ENCODE peak calls at places on chromosomes 16 and 17, in nine cellular contexts. U is H7, K is pancreas, J is testis, E is esophagus squamous epithelium, D is H9, A is uterus, W is psoas muscle, B is MM.1S. X is an unnamed sample. For H3K27me3, the result is how much of the 10 kb centered on the place peaks cover.

GRCh38 chr17:17151541-17151940 is 54.6 kb downstream of the PLD6 start:
- DNase-seq in A (no peak), K (no peak), W (no peak), E (no peak), B (no peak), J (no peak), D (no peak), U (no peak), X (no peak)

GRCh38 chr17:45322168-45322567 is 5.3 kb upstream of the MAP3K14 start:
- DNase-seq in B (no peak), E (no peak), A (no peak), U (no peak), J (no peak), D (no peak), K (no peak), W (no peak), X (no peak)

GRCh38 chr17:50527155-50527762 is 5.3 kb upstream of the EPN3 start:
- DNase-seq in J (no peak), B (no peak), A (no peak), E (no peak), W (no peak), K (no peak), D (no peak), U (no peak), X (no peak)

GRCh38 chr17:40071720-40072480 is 9.1 kb downstream of the THRA start:
- DNase-seq in W (peak), D (peak), K (peak), U (peak), B (no peak), J (peak), A (peak), E (no peak), X (peak)

GRCh38 chr17:7825206-7825980 is 8.6 kb upstream of the KDM6B start:
- DNase-seq in B (no peak), J (no peak), A (no peak), K (no peak), D (peak), W (no peak), E (no peak), U (no peak), X (peak)

GRCh38 chr17:18961634-18962493 is 9.9 kb downstream of the SLC5A10 start:
- DNase-seq in K (peak), E (no peak), B (no peak), U (peak), A (no peak), W (peak), D (no peak), J (peak), X (no peak)

GRCh38 chr16:54589326-54589725 is 302.7 kb upstream of the IRX3 start:
- DNase-seq in E (no peak), W (no peak), A (no peak), U (no peak), K (no peak), J (no peak), B (no peak), D (no peak), X (no peak)

GRCh38 chr16:8137581-8137980 is 452.7 kb downstream of the TMEM114 start:
- DNase-seq in W (no peak), A (no peak), J (no peak), U (no peak), E (no peak), D (no peak), B (no peak), K (no peak), X (no peak)

GRCh38 chr17:17824119-17824779 is 12.5 kb downstream of the SREBF1 start:
- DNase-seq in K (peak), B (no peak), E (no peak), A (peak), J (no peak), W (no peak), D (no peak), U (peak), X (peak)

GRCh38 chr17:64209983-64210382 is 53.1 kb downstream of the TEX2 start:
- DNase-seq in E (no peak), K (no peak), J (no peak), W (no peak), A (no peak), D (peak), B (no peak), U (no peak), X (no peak)

GRCh38 chr17:34841467-34841866 is 119.8 kb downstream of the CCT6B start:
- DNase-seq in K (no peak), D (no peak), U (peak), A (no peak), W (no peak), B (no peak), J (no peak), E (no peak), X (no peak)

GRCh38 chr16:84198401-84198800 is 7.4 kb downstream of the ADAD2 start:
- DNase-seq in A (no peak), J (no peak), D (no peak), U (no peak), W (no peak), B (no peak), E (no peak), K (no peak), X (no peak)

GRCh38 chr17:27321372-27321771 is 27.5 kb downstream of the WSB1 start:
- DNase-seq in A (no peak), K (no peak), E (no peak), D (peak), B (no peak), W (no peak), J (no peak), U (no peak), X (no peak)

GRCh38 chr16:17273142-17273561 is 197.6 kb downstream of the XYLT1 start:
- DNase-seq in A (peak), E (no peak), J (no peak), U (no peak), D (no peak), K (no peak), W (no peak), B (no peak), X (peak)

GRCh38 chr17:82019905-82020873 is 2.5 kb downstream of the CENPX start:
- DNase-seq in B (peak), U (peak), J (peak), D (peak), A (no peak), K (no peak), W (peak), E (no peak), X (no peak)

GRCh38 chr17:29583324-29584248 is 5.9 kb downstream of the GIT1 start:
- DNase-seq in J (no peak), D (no peak), K (peak), U (no peak), E (no peak), W (peak), B (no peak), A (peak), X (peak)

GRCh38 chr16:85257483-85257882 is 145.2 kb upstream of the CIBAR2 start:
- DNase-seq in J (no peak), A (no peak), D (no peak), U (no peak), K (no peak), W (no peak), E (no peak), B (no peak), X (no peak)

GRCh38 chr17:2924211-2924610 is 128.0 kb downstream of the RAP1GAP2 start:
- DNase-seq in W (no peak), E (no peak), B (no peak), J (no peak), A (no peak), D (no peak), K (no peak), U (peak), X (no peak)
- H3K27me3 ChIP-seq in W (under half), E (under half), B (half or more), J (under half), A (under half), D (under half), K (under half), U (under half), X (under half)

GRCh38 chr16:20104563-20105183 is 31.0 kb upstream of the GPR139 start:
- DNase-seq in E (no peak), B (no peak), W (no peak), D (no peak), J (no peak), A (no peak), K (no peak), U (no peak), X (no peak)
- H3K27me3 ChIP-seq in E (under half), B (under half), W (under half), D (under half), J (under half), A (under half), K (under half), U (under half), X (under half)

GRCh38 chr16:53291757-53292392 is 142.4 kb upstream of the RBL2 start:
- DNase-seq in J (no peak), W (no peak), B (no peak), K (no peak), D (no peak), A (no peak), E (no peak), U (no peak), X (no peak)
- H3K27me3 ChIP-seq in J (under half), W (under half), B (under half), K (under half), D (under half), A (under half), E (under half), U (under half), X (under half)

GRCh38 chr17:48382989-48383388 is 47.0 kb downstream of the SKAP1 start:
- DNase-seq in E (no peak), K (no peak), B (no peak), A (no peak), J (no peak), U (no peak), D (no peak), W (no peak), X (no peak)

GRCh38 chr17:48388955-48389764 is 40.9 kb downstream of the SKAP1 start:
- DNase-seq in D (no peak), J (no peak), B (no peak), E (no peak), W (no peak), A (no peak), U (no peak), K (no peak), X (no peak)

GRCh38 chr17:48384164-48384563 is 45.9 kb downstream of the SKAP1 start:
- DNase-seq in U (no peak), J (no peak), A (no peak), K (no peak), D (no peak), E (no peak), B (no peak), W (no peak), X (no peak)

GRCh38 chr17:48389903-48390302 is 40.1 kb downstream of the SKAP1 start:
- DNase-seq in B (no peak), A (no peak), E (no peak), K (no peak), U (no peak), D (no peak), J (no peak), W (no peak), X (no peak)

GRCh38 chr17:48385303-48385702 is 44.7 kb downstream of the SKAP1 start:
- DNase-seq in U (no peak), K (no peak), D (no peak), J (no peak), E (no peak), W (no peak), A (no peak), B (no peak), X (no peak)
- H3K27me3 ChIP-seq in U (under half), K (under half), D (under half), J (under half), E (under half), W (under half), A (under half), B (under half), X (under half)

DNA sequence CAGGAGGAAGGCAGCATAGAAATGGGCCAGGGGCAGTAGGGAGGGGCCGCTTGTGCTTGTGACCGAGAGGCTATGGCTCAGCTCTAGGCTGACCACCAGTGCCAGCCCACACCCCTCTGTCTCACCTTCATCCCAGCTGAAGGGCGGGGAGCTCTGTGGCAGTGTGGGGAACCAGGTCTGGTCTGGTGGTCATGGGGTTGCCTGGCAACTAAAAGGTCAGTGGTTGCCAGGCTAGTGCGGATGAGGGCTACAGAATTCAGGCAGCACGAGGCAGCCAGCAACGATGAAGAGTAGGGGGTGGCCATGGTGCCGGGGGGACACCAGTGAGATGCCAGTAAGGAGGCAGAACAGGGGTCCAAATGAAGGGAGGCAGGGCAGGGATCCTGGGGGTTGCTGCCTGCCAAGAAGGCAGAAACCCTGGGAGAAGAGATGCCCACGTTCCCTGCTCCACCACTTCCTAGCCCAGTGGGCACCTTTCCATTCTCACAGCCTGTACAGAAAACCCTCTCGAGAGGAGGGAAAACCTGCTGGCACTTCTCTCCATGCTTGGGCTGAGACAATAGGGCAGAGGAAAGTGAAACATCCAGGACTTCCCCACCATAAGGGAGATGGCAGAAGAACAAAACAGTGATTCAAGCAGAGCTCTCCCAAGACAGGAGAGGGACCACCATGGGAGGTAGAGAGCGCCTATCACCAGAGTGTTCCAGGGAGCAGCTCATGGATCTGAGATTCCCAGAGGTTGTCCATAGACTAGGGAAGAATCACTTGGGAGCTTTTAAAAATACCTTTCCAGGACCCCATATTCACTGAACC is 39.7 kb downstream of the SRCIN1 start:
- DNase-seq in W (no peak), B (no peak), E (no peak), D (no peak), U (no peak), J (no peak), K (no peak), A (no peak), X (no peak)
- H3K27me3 ChIP-seq in W (under half), B (half or more), E (under half), D (half or more), U (half or more), J (under half), K (under half), A (under half), X (half or more)

GRCh38 chr17:79299349-79299748 is 224.7 kb downstream of the ENGASE start:
- DNase-seq in W (no peak), K (no peak), D (no peak), E (no peak), B (no peak), A (no peak), U (no peak), J (no peak), X (no peak)

GRCh38 chr17:79298801-79299200 is 224.2 kb downstream of the ENGASE start:
- DNase-seq in J (no peak), E (no peak), U (no peak), W (no peak), K (no peak), D (no peak), A (no peak), B (no peak), X (no peak)

GRCh38 chr17:79296290-79296689 is 221.7 kb downstream of the ENGASE start:
- DNase-seq in W (no peak), A (no peak), J (no peak), U (no peak), D (no peak), K (no peak), B (no peak), E (no peak), X (no peak)

GRCh38 chr17:79294459-79295071 is 219.9 kb downstream of the ENGASE start:
- DNase-seq in K (peak), B (peak), J (peak), W (peak), U (peak), E (no peak), A (peak), D (peak), X (peak)

DNA sequence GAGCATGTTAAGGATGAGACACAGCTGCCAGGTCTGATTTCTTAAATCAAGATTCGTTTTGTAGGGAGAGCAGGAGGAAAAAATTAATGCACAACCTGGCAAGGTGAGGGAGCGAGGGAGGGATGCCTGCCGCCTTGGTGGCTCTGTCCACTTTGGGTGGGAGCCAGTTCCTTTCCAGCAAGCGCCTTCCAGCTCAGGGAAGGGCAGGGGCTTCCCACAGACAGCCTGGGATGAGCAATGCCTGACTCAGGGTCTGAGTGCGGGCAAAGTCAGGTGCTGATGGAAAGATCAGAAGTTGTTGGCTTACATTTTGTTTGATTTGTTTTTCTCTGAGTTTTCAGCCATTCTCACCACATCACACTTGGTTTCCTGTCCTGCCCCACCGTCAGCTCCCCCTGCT is 220.7 kb downstream of the ENGASE start:
- DNase-seq in E (no peak), K (no peak), U (no peak), A (no peak), B (no peak), D (no peak), J (no peak), W (no peak), X (no peak)
- H3K27me3 ChIP-seq in E (under half), K (under half), U (under half), A (under half), B (half or more), D (under half), J (under half), W (under half), X (under half)

GRCh38 chr17:58382108-58382884 is 30.3 kb upstream of the SUPT4H1 start:
- DNase-seq in W (no peak), J (no peak), B (peak), U (no peak), A (no peak), K (no peak), E (no peak), D (no peak), X (no peak)
- H3K27me3 ChIP-seq in W (under half), J (under half), B (under half), U (under half), A (under half), K (under half), E (under half), D (under half), X (under half)

X was measured in adrenal gland.